ENCODE peak calls at places on chromosomes 5 and 9, in ten cellular contexts. One of them, this sample, is unnamed.

GRCh38 chr9:88979021-88979420 is 12.2 kb upstream of the S1PR3 start:
- DNase-seq in NCI-H524: no peak
- DNase-seq in epithelial cell of proximal tubule: no peak
- DNase-seq in activated CD4-positive, alpha-beta memory T cell treated with anti-CD3 and anti-CD28 coated beads, Interleukin-2, amount 10 ng/mL, durations not matched to agents 7 days and 5 days: no peak
- DNase-seq in small intestine: no peak
- DNase-seq in GM04504: no peak
- DNase-seq in NCI-H1694: no peak
- DNase-seq in stromal cell of bone marrow: no peak
- DNase-seq in T-helper 2 cell: no peak
- DNase-seq in T-helper 1 cell: no peak
- DNase-seq in this sample: no peak

GRCh38 chr5:137269886-137270285 is 229.2 kb downstream of the SPOCK1 start:
- DNase-seq in activated CD4-positive, alpha-beta memory T cell treated with anti-CD3 and anti-CD28 coated beads, Interleukin-2, amount 10 ng/mL, durations not matched to agents 7 days and 5 days: no peak
- DNase-seq in NCI-H524: no peak
- DNase-seq in T-helper 1 cell: no peak
- DNase-seq in T-helper 2 cell: no peak
- DNase-seq in NCI-H1694: no peak
- DNase-seq in stromal cell of bone marrow: no peak
- DNase-seq in epithelial cell of proximal tubule: no peak
- DNase-seq in GM04504: no peak
- DNase-seq in small intestine: no peak
- DNase-seq in this sample: no peak

GRCh38 chr9:116208417-116209232 is 55.0 kb downstream of the PAPPA start:
- DNase-seq in T-helper 2 cell: no peak
- DNase-seq in T-helper 1 cell: no peak
- DNase-seq in NCI-H524: peak
- DNase-seq in GM04504: no peak
- DNase-seq in stromal cell of bone marrow: peak
- DNase-seq in activated CD4-positive, alpha-beta memory T cell treated with anti-CD3 and anti-CD28 coated beads, Interleukin-2, amount 10 ng/mL, durations not matched to agents 7 days and 5 days: no peak
- DNase-seq in small intestine: no peak
- DNase-seq in epithelial cell of proximal tubule: no peak
- DNase-seq in NCI-H1694: no peak
- DNase-seq in this sample: no peak

GRCh38 chr5:167442922-167443321 is 848.5 kb upstream of the WWC1 start:
- DNase-seq in activated CD4-positive, alpha-beta memory T cell treated with anti-CD3 and anti-CD28 coated beads, Interleukin-2, amount 10 ng/mL, durations not matched to agents 7 days and 5 days: no peak
- DNase-seq in epithelial cell of proximal tubule: peak
- DNase-seq in stromal cell of bone marrow: peak
- DNase-seq in NCI-H524: no peak
- DNase-seq in T-helper 2 cell: no peak
- DNase-seq in NCI-H1694: no peak
- DNase-seq in GM04504: peak
- DNase-seq in T-helper 1 cell: no peak
- DNase-seq in small intestine: no peak
- DNase-seq in this sample: no peak

GRCh38 chr5:151075698-151076331 is 5.0 kb downstream of the TNIP1 start:
- DNase-seq in stromal cell of bone marrow: no peak
- DNase-seq in activated CD4-positive, alpha-beta memory T cell treated with anti-CD3 and anti-CD28 coated beads, Interleukin-2, amount 10 ng/mL, durations not matched to agents 7 days and 5 days: no peak
- DNase-seq in T-helper 2 cell: no peak
- DNase-seq in T-helper 1 cell: no peak
- DNase-seq in GM04504: no peak
- DNase-seq in epithelial cell of proximal tubule: no peak
- DNase-seq in NCI-H1694: no peak
- DNase-seq in small intestine: peak
- DNase-seq in NCI-H524: no peak
- DNase-seq in this sample: no peak

GRCh38 chr9:92774274-92774673 is 9.6 kb upstream of the BICD2 start:
- DNase-seq in T-helper 2 cell: no peak
- DNase-seq in GM04504: peak
- DNase-seq in NCI-H524: no peak
- DNase-seq in T-helper 1 cell: no peak
- DNase-seq in NCI-H1694: no peak
- DNase-seq in small intestine: no peak
- DNase-seq in activated CD4-positive, alpha-beta memory T cell treated with anti-CD3 and anti-CD28 coated beads, Interleukin-2, amount 10 ng/mL, durations not matched to agents 7 days and 5 days: no peak
- DNase-seq in epithelial cell of proximal tubule: no peak
- DNase-seq in stromal cell of bone marrow: peak
- DNase-seq in this sample: peak

GRCh38 chr5:57495285-57495684 is 12.7 kb upstream of the ACTBL2 start:
- DNase-seq in NCI-H1694: no peak
- DNase-seq in T-helper 1 cell: no peak
- DNase-seq in epithelial cell of proximal tubule: no peak
- DNase-seq in activated CD4-positive, alpha-beta memory T cell treated with anti-CD3 and anti-CD28 coated beads, Interleukin-2, amount 10 ng/mL, durations not matched to agents 7 days and 5 days: no peak
- DNase-seq in small intestine: no peak
- DNase-seq in stromal cell of bone marrow: no peak
- DNase-seq in T-helper 2 cell: no peak
- DNase-seq in NCI-H524: no peak
- DNase-seq in GM04504: no peak
- DNase-seq in this sample: no peak

GRCh38 chr9:120383999-120384924 is 195.7 kb downstream of the CDK5RAP2 start:
- DNase-seq in small intestine: peak
- DNase-seq in activated CD4-positive, alpha-beta memory T cell treated with anti-CD3 and anti-CD28 coated beads, Interleukin-2, amount 10 ng/mL, durations not matched to agents 7 days and 5 days: no peak
- DNase-seq in NCI-H1694: no peak
- DNase-seq in GM04504: no peak
- DNase-seq in epithelial cell of proximal tubule: no peak
- DNase-seq in NCI-H524: no peak
- DNase-seq in T-helper 1 cell: no peak
- DNase-seq in stromal cell of bone marrow: peak
- DNase-seq in T-helper 2 cell: no peak
- DNase-seq in this sample: peak

GRCh38 chr5:116543501-116543900 is 31.1 kb downstream of the SEMA6A start:
- DNase-seq in stromal cell of bone marrow: no peak
- DNase-seq in T-helper 2 cell: no peak
- DNase-seq in GM04504: no peak
- DNase-seq in activated CD4-positive, alpha-beta memory T cell treated with anti-CD3 and anti-CD28 coated beads, Interleukin-2, amount 10 ng/mL, durations not matched to agents 7 days and 5 days: no peak
- DNase-seq in NCI-H1694: no peak
- DNase-seq in T-helper 1 cell: no peak
- DNase-seq in epithelial cell of proximal tubule: no peak
- DNase-seq in NCI-H524: no peak
- DNase-seq in small intestine: no peak
- DNase-seq in this sample: no peak

GRCh38 chr9:124522121-124523098 is 15.2 kb upstream of the NR5A1 start:
- DNase-seq in stromal cell of bone marrow: no peak
- DNase-seq in epithelial cell of proximal tubule: no peak
- DNase-seq in T-helper 2 cell: no peak
- DNase-seq in activated CD4-positive, alpha-beta memory T cell treated with anti-CD3 and anti-CD28 coated beads, Interleukin-2, amount 10 ng/mL, durations not matched to agents 7 days and 5 days: no peak
- DNase-seq in T-helper 1 cell: no peak
- DNase-seq in GM04504: no peak
- DNase-seq in NCI-H524: peak
- DNase-seq in NCI-H1694: no peak
- DNase-seq in small intestine: no peak
- DNase-seq in this sample: no peak

GRCh38 chr5:162672030-162672429 is 604.5 kb downstream of the GABRG2 start:
- DNase-seq in GM04504: no peak
- DNase-seq in T-helper 1 cell: no peak
- DNase-seq in small intestine: no peak
- DNase-seq in T-helper 2 cell: no peak
- DNase-seq in epithelial cell of proximal tubule: no peak
- DNase-seq in NCI-H1694: no peak
- DNase-seq in activated CD4-positive, alpha-beta memory T cell treated with anti-CD3 and anti-CD28 coated beads, Interleukin-2, amount 10 ng/mL, durations not matched to agents 7 days and 5 days: no peak
- DNase-seq in NCI-H524: no peak
- DNase-seq in stromal cell of bone marrow: no peak
- DNase-seq in this sample: no peak

GRCh38 chr9:119375892-119376291 is 6.7 kb upstream of the BRINP1 start:
- DNase-seq in NCI-H524: peak
- DNase-seq in T-helper 2 cell: no peak
- DNase-seq in stromal cell of bone marrow: peak
- DNase-seq in T-helper 1 cell: no peak
- DNase-seq in epithelial cell of proximal tubule: peak
- DNase-seq in small intestine: peak
- DNase-seq in NCI-H1694: peak
- DNase-seq in GM04504: no peak
- DNase-seq in activated CD4-positive, alpha-beta memory T cell treated with anti-CD3 and anti-CD28 coated beads, Interleukin-2, amount 10 ng/mL, durations not matched to agents 7 days and 5 days: no peak
- DNase-seq in this sample: no peak

GRCh38 chr5:9015250-9015936 is 530.5 kb downstream of the SEMA5A start:
- DNase-seq in epithelial cell of proximal tubule: no peak
- DNase-seq in activated CD4-positive, alpha-beta memory T cell treated with anti-CD3 and anti-CD28 coated beads, Interleukin-2, amount 10 ng/mL, durations not matched to agents 7 days and 5 days: no peak
- DNase-seq in T-helper 2 cell: no peak
- DNase-seq in NCI-H524: no peak
- DNase-seq in GM04504: no peak
- DNase-seq in T-helper 1 cell: no peak
- DNase-seq in stromal cell of bone marrow: no peak
- DNase-seq in NCI-H1694: no peak
- DNase-seq in small intestine: no peak
- DNase-seq in this sample: no peak

GRCh38 chr9:126591083-126591482 is 22.6 kb upstream of the LMX1B start:
- DNase-seq in T-helper 2 cell: no peak
- DNase-seq in stromal cell of bone marrow: no peak
- DNase-seq in small intestine: no peak
- DNase-seq in NCI-H1694: no peak
- DNase-seq in GM04504: no peak
- DNase-seq in T-helper 1 cell: no peak
- DNase-seq in epithelial cell of proximal tubule: no peak
- DNase-seq in NCI-H524: peak
- DNase-seq in activated CD4-positive, alpha-beta memory T cell treated with anti-CD3 and anti-CD28 coated beads, Interleukin-2, amount 10 ng/mL, durations not matched to agents 7 days and 5 days: no peak
- DNase-seq in this sample: no peak

GRCh38 chr9:79341561-79341960 is 230.2 kb upstream of the TLE4 start:
- DNase-seq in NCI-H1694: no peak
- DNase-seq in small intestine: no peak
- DNase-seq in T-helper 2 cell: no peak
- DNase-seq in NCI-H524: no peak
- DNase-seq in activated CD4-positive, alpha-beta memory T cell treated with anti-CD3 and anti-CD28 coated beads, Interleukin-2, amount 10 ng/mL, durations not matched to agents 7 days and 5 days: no peak
- DNase-seq in T-helper 1 cell: no peak
- DNase-seq in epithelial cell of proximal tubule: no peak
- DNase-seq in stromal cell of bone marrow: no peak
- DNase-seq in GM04504: no peak
- DNase-seq in this sample: no peak

GRCh38 chr5:126373621-126374416 is 49.4 kb upstream of the GRAMD2B start:
- DNase-seq in stromal cell of bone marrow: no peak
- DNase-seq in NCI-H524: no peak
- DNase-seq in NCI-H1694: no peak
- DNase-seq in T-helper 2 cell: peak
- DNase-seq in small intestine: peak
- DNase-seq in GM04504: no peak
- DNase-seq in T-helper 1 cell: no peak
- DNase-seq in activated CD4-positive, alpha-beta memory T cell treated with anti-CD3 and anti-CD28 coated beads, Interleukin-2, amount 10 ng/mL, durations not matched to agents 7 days and 5 days: no peak
- DNase-seq in epithelial cell of proximal tubule: no peak
- DNase-seq in this sample: no peak

GRCh38 chr9:71245651-71246050 is 124.2 kb upstream of the TRPM3 start:
- DNase-seq in NCI-H524: peak
- DNase-seq in GM04504: no peak
- DNase-seq in epithelial cell of proximal tubule: no peak
- DNase-seq in NCI-H1694: no peak
- DNase-seq in activated CD4-positive, alpha-beta memory T cell treated with anti-CD3 and anti-CD28 coated beads, Interleukin-2, amount 10 ng/mL, durations not matched to agents 7 days and 5 days: no peak
- DNase-seq in stromal cell of bone marrow: no peak
- DNase-seq in small intestine: no peak
- DNase-seq in T-helper 1 cell: no peak
- DNase-seq in T-helper 2 cell: no peak
- DNase-seq in this sample: no peak

GRCh38 chr5:172984244-172984953 is 828 bp downstream of the ATP6V0E1 start:
- DNase-seq in NCI-H1694: peak
- DNase-seq in activated CD4-positive, alpha-beta memory T cell treated with anti-CD3 and anti-CD28 coated beads, Interleukin-2, amount 10 ng/mL, durations not matched to agents 7 days and 5 days: peak
- DNase-seq in NCI-H524: peak
- DNase-seq in GM04504: peak
- DNase-seq in T-helper 2 cell: peak
- DNase-seq in small intestine: peak
- DNase-seq in epithelial cell of proximal tubule: peak
- DNase-seq in stromal cell of bone marrow: peak
- DNase-seq in T-helper 1 cell: peak
- DNase-seq in this sample: peak

GRCh38 chr5:170634236-170634990 is 130.6 kb downstream of the KCNIP1 start:
- DNase-seq in epithelial cell of proximal tubule: no peak
- DNase-seq in T-helper 2 cell: no peak
- DNase-seq in stromal cell of bone marrow: no peak
- DNase-seq in NCI-H1694: no peak
- DNase-seq in small intestine: no peak
- DNase-seq in T-helper 1 cell: no peak
- DNase-seq in NCI-H524: no peak
- DNase-seq in GM04504: no peak
- DNase-seq in activated CD4-positive, alpha-beta memory T cell treated with anti-CD3 and anti-CD28 coated beads, Interleukin-2, amount 10 ng/mL, durations not matched to agents 7 days and 5 days: no peak
- DNase-seq in this sample: no peak

GRCh38 chr9:112072721-112073553 is 102.2 kb downstream of the SUSD1 start:
- DNase-seq in NCI-H524: no peak
- DNase-seq in T-helper 1 cell: no peak
- DNase-seq in T-helper 2 cell: no peak
- DNase-seq in NCI-H1694: no peak
- DNase-seq in small intestine: no peak
- DNase-seq in activated CD4-positive, alpha-beta memory T cell treated with anti-CD3 and anti-CD28 coated beads, Interleukin-2, amount 10 ng/mL, durations not matched to agents 7 days and 5 days: no peak
- DNase-seq in stromal cell of bone marrow: peak
- DNase-seq in epithelial cell of proximal tubule: no peak
- DNase-seq in GM04504: peak
- DNase-seq in this sample: no peak

GRCh38 chr5:170612256-170612656 is 108.4 kb downstream of the KCNIP1 start:
- DNase-seq in NCI-H524: peak
- DNase-seq in GM04504: no peak
- DNase-seq in T-helper 1 cell: no peak
- DNase-seq in T-helper 2 cell: no peak
- DNase-seq in stromal cell of bone marrow: no peak
- DNase-seq in NCI-H1694: peak
- DNase-seq in small intestine: no peak
- DNase-seq in activated CD4-positive, alpha-beta memory T cell treated with anti-CD3 and anti-CD28 coated beads, Interleukin-2, amount 10 ng/mL, durations not matched to agents 7 days and 5 days: no peak
- DNase-seq in epithelial cell of proximal tubule: no peak
- DNase-seq in this sample: no peak

GRCh38 chr5:88045931-88046461 is 222.6 kb downstream of the TMEM161B start:
- DNase-seq in small intestine: no peak
- DNase-seq in epithelial cell of proximal tubule: no peak
- DNase-seq in NCI-H1694: no peak
- DNase-seq in NCI-H524: no peak
- DNase-seq in GM04504: no peak
- DNase-seq in T-helper 1 cell: no peak
- DNase-seq in T-helper 2 cell: no peak
- DNase-seq in activated CD4-positive, alpha-beta memory T cell treated with anti-CD3 and anti-CD28 coated beads, Interleukin-2, amount 10 ng/mL, durations not matched to agents 7 days and 5 days: no peak
- DNase-seq in stromal cell of bone marrow: no peak
- DNase-seq in this sample: no peak

GRCh38 chr5:131996210-131997025 is 15.0 kb downstream of the ACSL6 start:
- DNase-seq in NCI-H524: peak
- DNase-seq in T-helper 2 cell: no peak
- DNase-seq in activated CD4-positive, alpha-beta memory T cell treated with anti-CD3 and anti-CD28 coated beads, Interleukin-2, amount 10 ng/mL, durations not matched to agents 7 days and 5 days: no peak
- DNase-seq in small intestine: peak
- DNase-seq in stromal cell of bone marrow: no peak
- DNase-seq in epithelial cell of proximal tubule: no peak
- DNase-seq in GM04504: no peak
- DNase-seq in NCI-H1694: no peak
- DNase-seq in T-helper 1 cell: no peak
- DNase-seq in this sample: no peak

GRCh38 chr5:56229106-56229505 is 4.0 kb downstream of the ANKRD55 start:
- DNase-seq in NCI-H524: no peak
- DNase-seq in NCI-H1694: no peak
- DNase-seq in T-helper 2 cell: no peak
- DNase-seq in activated CD4-positive, alpha-beta memory T cell treated with anti-CD3 and anti-CD28 coated beads, Interleukin-2, amount 10 ng/mL, durations not matched to agents 7 days and 5 days: no peak
- DNase-seq in stromal cell of bone marrow: no peak
- DNase-seq in T-helper 1 cell: no peak
- DNase-seq in small intestine: no peak
- DNase-seq in epithelial cell of proximal tubule: no peak
- DNase-seq in GM04504: no peak
- DNase-seq in this sample: no peak

GRCh38 chr5:134024811-134025210 is 20.0 kb upstream of the VDAC1 start:
- DNase-seq in GM04504: no peak
- DNase-seq in NCI-H524: no peak
- DNase-seq in T-helper 1 cell: no peak
- DNase-seq in T-helper 2 cell: no peak
- DNase-seq in activated CD4-positive, alpha-beta memory T cell treated with anti-CD3 and anti-CD28 coated beads, Interleukin-2, amount 10 ng/mL, durations not matched to agents 7 days and 5 days: no peak
- DNase-seq in NCI-H1694: no peak
- DNase-seq in stromal cell of bone marrow: no peak
- DNase-seq in epithelial cell of proximal tubule: no peak
- DNase-seq in small intestine: no peak
- DNase-seq in this sample: no peak

GRCh38 chr5:52989025-52989780 is at the start of gene ITGA2:
- DNase-seq in small intestine: peak
- DNase-seq in T-helper 1 cell: peak
- DNase-seq in NCI-H1694: peak
- DNase-seq in GM04504: no peak
- DNase-seq in T-helper 2 cell: peak
- DNase-seq in activated CD4-positive, alpha-beta memory T cell treated with anti-CD3 and anti-CD28 coated beads, Interleukin-2, amount 10 ng/mL, durations not matched to agents 7 days and 5 days: peak
- DNase-seq in epithelial cell of proximal tubule: no peak
- DNase-seq in stromal cell of bone marrow: no peak
- DNase-seq in NCI-H524: peak
- DNase-seq in this sample: no peak

GRCh38 chr9:89734561-89734960 is 129.7 kb downstream of the GADD45G start:
- DNase-seq in T-helper 1 cell: no peak
- DNase-seq in NCI-H1694: no peak
- DNase-seq in T-helper 2 cell: no peak
- DNase-seq in epithelial cell of proximal tubule: no peak
- DNase-seq in small intestine: no peak
- DNase-seq in activated CD4-positive, alpha-beta memory T cell treated with anti-CD3 and anti-CD28 coated beads, Interleukin-2, amount 10 ng/mL, durations not matched to agents 7 days and 5 days: no peak
- DNase-seq in GM04504: no peak
- DNase-seq in NCI-H524: no peak
- DNase-seq in stromal cell of bone marrow: no peak
- DNase-seq in this sample: no peak

GRCh38 chr5:3852154-3852930 is 256.7 kb downstream of the IRX1 start:
- DNase-seq in T-helper 1 cell: no peak
- DNase-seq in epithelial cell of proximal tubule: no peak
- DNase-seq in stromal cell of bone marrow: no peak
- DNase-seq in activated CD4-positive, alpha-beta memory T cell treated with anti-CD3 and anti-CD28 coated beads, Interleukin-2, amount 10 ng/mL, durations not matched to agents 7 days and 5 days: no peak
- DNase-seq in GM04504: no peak
- DNase-seq in T-helper 2 cell: no peak
- DNase-seq in small intestine: no peak
- DNase-seq in NCI-H524: no peak
- DNase-seq in NCI-H1694: no peak
- DNase-seq in this sample: no peak